ENCODE peak calls at places on chromosomes 7 and 10, in nine cellular contexts. H is cardiac muscle cell, U is heart left ventricle, S is ovary, Y is osteoblast, X is thoracic aorta, P is PC-9, J is spleen, N is heart right ventricle. B is an unnamed sample.

GRCh38 chr7:63521-64021 is 128.8 kb upstream of the FAM20C start:
- DNase-seq in J (peak), X (no peak), Y (peak), H (no peak), S (peak), U (no peak), P (no peak), N (no peak), B (peak)

GRCh38 chr7:77687747-77688144 is 8.5 kb upstream of the RSBN1L start:
- DNase-seq in Y (peak), J (no peak), P (no peak), H (no peak), S (no peak), N (no peak), U (no peak), X (no peak), B (no peak)

GRCh38 chr10:90818736-90819135 is 39.1 kb downstream of the HTR7 start:
- DNase-seq in P (no peak), J (no peak), X (no peak), H (no peak), Y (no peak), S (no peak), N (no peak), U (no peak), B (no peak)

GRCh38 chr7:55230014-55230413 is 135.1 kb upstream of the LANCL2 start:
- DNase-seq in S (no peak), H (no peak), P (no peak), J (no peak), U (no peak), X (no peak), N (no peak), Y (no peak), B (no peak)

GRCh38 chr7:116598846-116599245 is 73.2 kb upstream of the MET start:
- DNase-seq in H (no peak), P (no peak), U (no peak), N (no peak), J (no peak), X (no peak), S (no peak), Y (no peak), B (no peak)

GRCh38 chr10:52464725-52465124 is 150.6 kb downstream of the DKK1 start:
- DNase-seq in U (no peak), J (no peak), N (no peak), X (no peak), H (no peak), P (no peak), S (no peak), Y (no peak), B (no peak)

GRCh38 chr7:42493436-42494198 is 256.6 kb upstream of the GLI3 start:
- DNase-seq in Y (peak), H (peak), U (peak), X (peak), S (peak), J (no peak), N (peak), P (no peak), B (peak)

GRCh38 chr10:70602665-70603438 is at the start of gene PRF1:
- DNase-seq in Y (peak), H (no peak), N (no peak), J (peak), X (no peak), U (no peak), S (no peak), P (no peak), B (no peak)

GRCh38 chr10:29692121-29692539 is 57.4 kb upstream of the SVIL start:
- DNase-seq in X (no peak), S (no peak), U (no peak), J (no peak), Y (peak), N (no peak), P (no peak), H (peak), B (no peak)

GRCh38 chr7:132249591-132249971 is 326.7 kb downstream of the PLXNA4 start:
- DNase-seq in U (no peak), N (no peak), Y (no peak), P (no peak), J (no peak), X (no peak), S (no peak), H (peak), B (no peak)

GRCh38 chr7:85184599-85185354 is 2.1 kb downstream of the SEMA3D start:
- DNase-seq in S (peak), H (peak), Y (no peak), U (no peak), J (peak), N (peak), P (no peak), X (peak), B (no peak)

GRCh38 chr10:3047622-3047995 is 19.7 kb upstream of the PFKP start:
- DNase-seq in X (no peak), U (no peak), H (no peak), N (no peak), S (no peak), Y (no peak), J (no peak), P (no peak), B (no peak)

GRCh38 chr10:3043512-3044368 is 23.6 kb upstream of the PFKP start:
- DNase-seq in U (peak), X (no peak), J (no peak), P (peak), H (peak), Y (peak), N (peak), S (no peak), B (no peak)

GRCh38 chr10:3046941-3047621 is 20.3 kb upstream of the PFKP start:
- DNase-seq in P (no peak), N (no peak), H (no peak), S (no peak), Y (no peak), U (no peak), J (no peak), X (no peak), B (no peak)

GRCh38 chr10:3046210-3046779 is 21.1 kb upstream of the PFKP start:
- DNase-seq in P (peak), U (no peak), J (no peak), Y (peak), S (no peak), X (no peak), H (no peak), N (no peak), B (no peak)

GRCh38 chr10:3045471-3046209 is 21.7 kb upstream of the PFKP start:
- DNase-seq in S (peak), H (peak), U (peak), J (no peak), P (peak), X (no peak), N (peak), Y (peak), B (no peak)
- TF ChIP-seq CTCF in S (no peak), H (peak), U (no peak), J (no peak), P (no peak), X (no peak), N (no peak), Y (peak), B (no peak)

GRCh38 chr10:35824704-35825103 is 182.6 kb upstream of the FZD8 start:
- DNase-seq in N (no peak), U (peak), H (no peak), X (no peak), J (no peak), Y (no peak), P (no peak), S (no peak), B (no peak)

GRCh38 chr10:35819011-35819410 is 176.9 kb upstream of the FZD8 start:
- DNase-seq in H (no peak), Y (no peak), X (no peak), U (no peak), S (no peak), N (no peak), J (no peak), P (no peak), B (no peak)

GRCh38 chr10:35821339-35821911 is 179.3 kb upstream of the FZD8 start:
- DNase-seq in J (no peak), P (no peak), N (no peak), Y (no peak), X (no peak), S (no peak), U (no peak), H (no peak), B (no peak)

GRCh38 chr10:35819736-35820135 is 177.6 kb upstream of the FZD8 start:
- DNase-seq in U (no peak), N (no peak), H (no peak), Y (no peak), S (no peak), P (no peak), J (no peak), X (no peak), B (no peak)

DNA sequence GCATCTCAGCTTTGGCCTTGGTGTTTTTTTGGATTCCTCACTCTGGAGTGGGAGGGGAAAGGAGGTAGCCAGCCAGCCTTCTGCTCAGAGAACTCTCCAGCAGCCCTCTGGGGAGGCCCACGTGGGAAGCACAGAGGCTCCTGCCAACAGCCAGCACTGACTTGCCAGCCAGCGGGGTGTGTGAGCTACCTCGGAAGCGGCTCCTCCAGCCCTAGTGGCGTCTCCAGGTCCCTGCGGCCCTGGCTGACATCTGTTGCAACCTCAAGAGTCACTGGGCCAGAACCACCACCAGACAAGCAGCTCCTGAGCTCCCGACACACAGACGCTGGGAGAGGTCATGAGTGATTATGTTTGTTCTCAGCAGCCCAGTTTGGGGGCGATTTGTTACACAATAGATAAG is 180.2 kb upstream of the FZD8 start:
- DNase-seq in H (peak), X (peak), N (peak), Y (peak), P (no peak), S (peak), J (no peak), U (peak), B (no peak)
- H3K27ac ChIP-seq in H (no peak), X (peak), N (no peak), Y (no peak), P (no peak), S (no peak), J (no peak), U (no peak), B (no peak)

GRCh38 chr10:27485368-27485767 is 18.7 kb upstream of the RAB18 start:
- DNase-seq in H (no peak), P (no peak), S (no peak), X (no peak), J (no peak), Y (peak), N (no peak), U (no peak), B (no peak)
- TF ChIP-seq CTCF in H (no peak), P (no peak), S (no peak), X (no peak), J (no peak), Y (no peak), N (no peak), U (no peak), B (no peak)

GRCh38 chr7:149255174-149255573 is 6.8 kb upstream of the ZNF783 start:
- DNase-seq in N (no peak), H (no peak), U (no peak), J (no peak), P (peak), Y (no peak), S (no peak), X (no peak), B (no peak)

GRCh38 chr7:149257146-149257545 is 4.8 kb upstream of the ZNF783 start:
- DNase-seq in P (peak), J (no peak), H (no peak), X (no peak), N (no peak), S (no peak), U (no peak), Y (peak), B (no peak)

GRCh38 chr7:149253665-149254064 is 8.3 kb upstream of the ZNF783 start:
- DNase-seq in X (no peak), H (no peak), J (no peak), Y (peak), P (peak), U (no peak), N (no peak), S (no peak), B (no peak)

GRCh38 chr7:149254181-149254858 is 7.7 kb upstream of the ZNF783 start:
- DNase-seq in S (no peak), Y (no peak), U (no peak), H (no peak), J (no peak), N (no peak), X (no peak), P (peak), B (no peak)

GRCh38 chr7:149256568-149256967 is 5.4 kb upstream of the ZNF783 start:
- DNase-seq in X (no peak), P (peak), N (no peak), U (no peak), S (no peak), H (no peak), J (no peak), Y (no peak), B (no peak)
- H3K27ac ChIP-seq in X (no peak), P (no peak), N (no peak), U (no peak), S (no peak), H (no peak), J (no peak), Y (no peak), B (peak)

GRCh38 chr7:31729195-31729804 is 42.3 kb downstream of the PPP1R17 start:
- DNase-seq in S (no peak), N (no peak), U (no peak), Y (no peak), J (no peak), P (peak), H (no peak), X (no peak), B (no peak)
- TF ChIP-seq CTCF in S (no peak), N (no peak), U (no peak), Y (peak), J (no peak), P (no peak), H (no peak), X (no peak), B (no peak)

DNA sequence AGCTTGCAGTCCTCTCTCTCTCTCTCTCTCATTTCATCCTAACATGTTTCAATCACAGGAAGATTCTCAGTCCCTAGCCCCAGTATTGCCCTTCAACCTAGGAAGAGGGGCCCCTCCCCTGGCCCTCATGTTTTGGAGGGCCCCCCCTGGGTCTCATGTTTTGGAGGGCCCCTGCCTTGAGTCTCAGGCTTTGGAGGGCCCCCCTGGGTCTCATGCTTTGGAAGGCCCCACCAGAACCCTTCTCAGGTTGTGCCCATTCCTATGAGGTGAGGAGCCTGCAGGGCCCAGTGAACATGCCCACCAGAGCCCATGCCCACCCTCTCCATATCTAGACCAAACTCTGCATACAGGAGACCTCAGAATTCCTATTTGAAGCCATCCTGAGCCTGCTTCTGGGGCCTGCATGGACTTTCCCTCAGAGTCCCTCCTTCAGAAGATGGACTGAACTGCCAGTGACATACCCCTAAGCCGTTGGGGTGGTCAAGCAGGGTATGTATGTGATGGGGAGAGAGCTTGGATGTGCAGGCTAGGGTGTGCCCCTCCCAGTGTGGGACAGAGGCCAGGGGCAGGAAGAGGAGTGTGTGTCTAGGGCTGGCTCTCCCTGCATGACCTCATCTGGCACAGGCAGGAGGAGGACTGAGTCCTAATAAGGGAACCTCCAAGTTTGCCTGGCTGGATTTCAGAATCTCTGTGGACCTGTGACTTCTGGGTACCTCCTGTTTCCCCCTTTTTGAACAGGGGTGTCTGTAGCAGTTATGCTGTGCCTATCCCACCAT is 8.1 kb upstream of the VDAC2 start:
- DNase-seq in N (peak), P (no peak), X (peak), U (peak), H (no peak), Y (peak), S (no peak), J (no peak), B (no peak)
- H3K27ac ChIP-seq in N (peak), P (peak), X (peak), U (peak), H (no peak), Y (peak), S (no peak), J (peak), B (no peak)